ENCODE peak calls at places on chromosomes 5 and 9, in seven cellular contexts. R is PC-3, D is GM23248, Y is hepatocyte, F is HCT116, J is MM.1S, W is GM23338. K is an unnamed sample.

GRCh38 chr5:141992349-141992963 is 20.4 kb downstream of the GNPDA1 start:
- DNase-seq in F (no peak), R (peak), D (peak), Y (peak), J (peak), W (peak), K (peak)

GRCh38 chr9:112032009-112032408 is 135.4 kb downstream of the UGCG start:
- DNase-seq in J (peak), R (no peak), F (no peak), Y (no peak), W (no peak), D (no peak), K (peak)

GRCh38 chr5:611731-612486 is at the start of gene CEP72:
- DNase-seq in D (peak), J (peak), R (peak), F (peak), Y (peak), W (peak), K (peak)

GRCh38 chr5:140391312-140391711 is 10.3 kb upstream of the ANKHD1 start:
- DNase-seq in Y (no peak), D (peak), W (no peak), R (no peak), F (no peak), J (no peak), K (no peak)

GRCh38 chr5:181246276-181247050 is 2.8 kb upstream of the RACK1 start:
- DNase-seq in W (peak), Y (peak), R (peak), J (peak), F (peak), D (peak), K (peak)

GRCh38 chr5:13189532-13189931 is 755.0 kb downstream of the DNAH5 start:
- DNase-seq in D (no peak), Y (no peak), J (no peak), W (no peak), R (no peak), F (no peak), K (no peak)

GRCh38 chr9:15735083-15735974 is 182.5 kb downstream of the CCDC171 start:
- DNase-seq in Y (peak), F (no peak), D (peak), R (peak), W (no peak), J (no peak), K (no peak)

GRCh38 chr9:35406183-35406959 is 83.5 kb upstream of the RUSC2 start:
- DNase-seq in F (no peak), J (no peak), Y (peak), D (peak), R (no peak), W (peak), K (no peak)

GRCh38 chr5:148559461-148559860 is 94.9 kb downstream of the HTR4 start:
- DNase-seq in J (no peak), W (peak), D (no peak), F (no peak), R (no peak), Y (no peak), K (no peak)

GRCh38 chr5:161566081-161566480 is 19.6 kb upstream of the GABRB2 start:
- DNase-seq in R (no peak), J (no peak), Y (no peak), W (no peak), F (no peak), D (no peak), K (no peak)

GRCh38 chr9:120755827-120756434 is 37.3 kb downstream of the FBXW2 start:
- DNase-seq in W (peak), F (peak), J (peak), R (peak), D (peak), Y (peak), K (peak)

GRCh38 chr5:147685991-147686390 is 96.5 kb downstream of the JAKMIP2 start:
- DNase-seq in D (peak), W (no peak), F (no peak), J (no peak), R (peak), Y (no peak), K (no peak)

GRCh38 chr5:35319231-35320002 is 89.1 kb upstream of the PRLR start:
- DNase-seq in F (no peak), W (no peak), D (peak), R (peak), J (peak), Y (peak), K (no peak)

GRCh38 chr5:176559683-176560082 is 10.5 kb downstream of the CDHR2 start:
- DNase-seq in R (peak), Y (no peak), D (no peak), J (peak), F (peak), W (peak), K (peak)

GRCh38 chr9:129309041-129309430 is 131.0 kb upstream of the IER5L start:
- DNase-seq in R (no peak), F (no peak), W (no peak), Y (no peak), J (no peak), D (no peak), K (no peak)

GRCh38 chr5:148179234-148179824 is 11.0 kb downstream of the SPINK14 start:
- DNase-seq in W (peak), F (peak), R (peak), J (peak), D (peak), Y (peak), K (peak)

GRCh38 chr5:1726469-1726865 is 73.2 kb downstream of the MRPL36 start:
- DNase-seq in D (no peak), F (no peak), W (no peak), J (no peak), Y (no peak), R (no peak), K (no peak)

GRCh38 chr9:120187758-120188157 is 392.2 kb downstream of the CDK5RAP2 start:
- DNase-seq in W (no peak), J (no peak), F (no peak), R (no peak), Y (no peak), D (no peak), K (no peak)

GRCh38 chr9:131096490-131097258 is at the start of gene AIF1L:
- DNase-seq in D (peak), Y (peak), J (no peak), R (peak), W (peak), F (peak), K (no peak)

GRCh38 chr5:180330810-180331646 is 22.1 kb downstream of the GFPT2 start:
- DNase-seq in D (peak), F (peak), J (no peak), R (peak), W (no peak), Y (peak), K (no peak)

GRCh38 chr5:2670856-2671404 is 80.5 kb downstream of the IRX2 start:
- DNase-seq in D (no peak), R (no peak), F (no peak), J (no peak), Y (no peak), W (no peak), K (no peak)

GRCh38 chr5:103036601-103037000 is 83.3 kb downstream of the GIN1 start:
- DNase-seq in W (no peak), J (no peak), F (no peak), R (no peak), D (no peak), Y (no peak), K (no peak)

GRCh38 chr5:132671000-132671399 is 2.8 kb upstream of the IL4 start:
- DNase-seq in W (no peak), F (no peak), R (no peak), J (no peak), Y (no peak), D (no peak), K (no peak)

GRCh38 chr5:93348231-93348630 is 232.8 kb downstream of the NR2F1-AS1 start:
- DNase-seq in J (no peak), W (no peak), Y (no peak), R (peak), D (no peak), F (no peak), K (no peak)

GRCh38 chr5:56825222-56825824 is 10.0 kb downstream of the MAP3K1 start:
- DNase-seq in W (no peak), Y (no peak), R (no peak), F (no peak), D (no peak), J (no peak), K (no peak)

GRCh38 chr9:89311346-89312153 is 555 bp downstream of the CKS2 start:
- DNase-seq in W (no peak), R (no peak), Y (peak), F (no peak), D (peak), J (no peak), K (peak)

GRCh38 chr9:4781408-4781807 is 11.3 kb upstream of the RCL1 start:
- DNase-seq in W (no peak), R (no peak), F (no peak), D (peak), Y (no peak), J (no peak), K (no peak)

GRCh38 chr9:98774746-98775145 is 21.6 kb downstream of the ANKS6 start:
- DNase-seq in D (peak), R (no peak), J (no peak), F (no peak), W (peak), Y (no peak), K (no peak)
- TF ChIP-seq EZH2phosphoT487 in D (no peak), R (no peak), J (no peak), F (no peak), W (no peak), Y (no peak), K (no peak)

GRCh38 chr9:105993921-105994715 is 299.8 kb downstream of the TMEM38B start:
- DNase-seq in J (no peak), R (no peak), F (no peak), D (no peak), Y (no peak), W (no peak), K (no peak)
- TF ChIP-seq EZH2phosphoT487 in J (no peak), R (no peak), F (no peak), D (no peak), Y (no peak), W (no peak), K (no peak)

DNA sequence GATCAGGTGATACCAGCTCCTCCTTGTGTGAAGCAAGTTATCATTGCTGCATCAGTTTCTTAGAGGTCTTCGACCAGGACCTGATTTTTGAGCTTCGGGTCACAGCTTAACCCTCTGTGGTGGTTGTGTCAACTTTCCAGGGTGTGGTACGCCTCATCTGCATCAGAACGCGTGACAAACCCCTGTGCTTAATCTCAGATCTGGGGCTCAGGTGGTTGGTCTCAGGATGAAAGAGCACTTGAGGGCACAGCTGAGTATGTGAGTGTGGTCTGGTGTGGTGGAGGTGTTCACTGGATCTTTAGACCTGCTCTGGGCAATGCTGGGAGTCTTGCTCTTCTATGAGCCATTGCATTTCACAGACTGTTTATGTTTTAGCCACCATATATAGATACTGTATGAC is 64.1 kb downstream of the OSTF1 start:
- DNase-seq in D (no peak), W (no peak), F (no peak), R (no peak), J (peak), Y (no peak), K (no peak)
- TF ChIP-seq EZH2phosphoT487 in D (no peak), W (no peak), F (no peak), R (no peak), J (no peak), Y (no peak), K (no peak)

DNA sequence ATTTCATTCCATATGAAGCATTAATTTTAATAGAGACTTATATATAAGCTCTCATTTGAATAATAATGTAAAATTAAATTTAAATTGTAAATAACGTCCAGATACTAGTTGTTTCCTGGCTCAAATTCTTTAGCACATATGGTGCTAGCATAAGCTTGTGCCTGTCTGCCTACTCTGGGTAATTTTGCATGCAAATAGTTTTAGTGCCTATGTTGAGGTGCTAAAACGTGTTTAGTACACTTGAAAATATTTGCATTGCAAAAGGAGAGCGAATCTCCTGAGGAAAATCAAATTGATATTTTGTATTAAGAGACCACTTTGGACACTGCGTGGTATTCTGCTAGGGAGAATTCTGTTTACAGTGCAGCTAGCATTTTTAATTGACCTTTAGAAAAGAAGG is 149.8 kb upstream of the MPDZ start:
- DNase-seq in W (no peak), Y (no peak), R (no peak), J (no peak), D (no peak), F (no peak), K (no peak)
- TF ChIP-seq EZH2phosphoT487 in W (no peak), Y (no peak), R (no peak), J (no peak), D (no peak), F (no peak), K (no peak)

GRCh38 chr9:79256691-79257213 is 315.0 kb upstream of the TLE4 start:
- DNase-seq in J (no peak), F (no peak), D (peak), W (peak), Y (peak), R (peak), K (no peak)
- TF ChIP-seq EZH2phosphoT487 in J (no peak), F (no peak), D (no peak), W (no peak), Y (no peak), R (no peak), K (no peak)

DNA sequence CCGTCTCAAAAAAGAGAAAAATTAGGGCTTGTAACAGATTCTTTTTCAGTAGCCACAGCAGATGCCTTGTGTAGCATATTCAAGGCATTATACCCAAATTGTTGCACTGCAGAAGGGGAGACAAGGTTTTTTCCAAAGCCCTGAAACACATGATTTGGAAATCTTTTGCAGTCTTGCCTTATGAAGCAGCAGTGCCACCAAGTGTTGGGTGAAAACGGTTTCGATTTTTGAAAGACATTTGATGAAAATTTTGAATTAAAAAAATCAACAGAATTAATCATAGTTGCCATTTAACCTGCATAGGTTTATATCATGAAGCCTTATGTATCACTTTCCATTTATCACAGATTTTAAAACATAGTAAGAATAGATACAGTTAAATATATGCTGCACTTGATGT is 479.5 kb downstream of the TAF11L14 start:
- DNase-seq in R (peak), J (no peak), W (peak), F (no peak), D (peak), Y (peak), K (no peak)
- TF ChIP-seq EZH2phosphoT487 in R (no peak), J (no peak), W (no peak), F (no peak), D (no peak), Y (no peak), K (no peak)